ENCODE peak calls at places on chromosomes 7 and 10, in nine cellular contexts. H, L, K, R, Q, X, U, M and O are unnamed samples.

GRCh38 chr7:91325731-91326130 is 61.5 kb downstream of the FZD1 start:
- DNase-seq in H (no peak), L (no peak), K (no peak), R (no peak), Q (no peak), X (peak), U (no peak), M (no peak), O (no peak)

GRCh38 chr7:151113344-151114150 is 27.3 kb downstream of the AGAP3 start:
- DNase-seq in H (no peak), L (peak), K (no peak), R (peak), Q (no peak), X (peak), U (no peak), M (no peak), O (no peak)

GRCh38 chr10:124266468-124267230 is 152.1 kb downstream of the OAT start:
- DNase-seq in H (no peak), L (no peak), K (no peak), R (no peak), Q (peak), X (no peak), U (no peak), M (no peak), O (no peak)

GRCh38 chr7:17523813-17524741 is 225.6 kb downstream of the AHR start:
- DNase-seq in H (peak), L (no peak), K (no peak), R (no peak), Q (peak), X (peak), U (no peak), M (no peak), O (no peak)

GRCh38 chr10:22621726-22622125 is 92.7 kb downstream of the PIP4K2A start:
- DNase-seq in H (no peak), L (no peak), K (no peak), R (no peak), Q (no peak), X (no peak), U (no peak), M (no peak), O (peak)

GRCh38 chr7:140680886-140681285 is 8.1 kb downstream of the ADCK2 start:
- DNase-seq in H (peak), L (no peak), K (no peak), R (no peak), Q (no peak), X (no peak), U (no peak), M (no peak), O (no peak)

GRCh38 chr10:69123306-69123746 is 652 bp upstream of the VPS26A start:
- DNase-seq in H (no peak), L (peak), K (no peak), R (peak), Q (no peak), X (no peak), U (no peak), M (peak), O (peak)

GRCh38 chr10:126895214-126895781 is 9.9 kb upstream of the DOCK1 start:
- DNase-seq in H (no peak), L (no peak), K (no peak), R (no peak), Q (no peak), X (no peak), U (no peak), M (no peak), O (no peak)

GRCh38 chr7:100091411-100092181 is 2.8 kb downstream of the COPS6 start:
- DNase-seq in H (no peak), L (no peak), K (no peak), R (no peak), Q (no peak), X (no peak), U (no peak), M (no peak), O (no peak)

GRCh38 chr10:119274519-119275045 is 67.2 kb downstream of the GRK5 start:
- DNase-seq in H (no peak), L (no peak), K (no peak), R (no peak), Q (no peak), X (no peak), U (no peak), M (no peak), O (no peak)

GRCh38 chr7:164882-165660 is 27.3 kb upstream of the FAM20C start:
- DNase-seq in H (no peak), L (no peak), K (no peak), R (no peak), Q (peak), X (no peak), U (no peak), M (no peak), O (no peak)

GRCh38 chr10:114507449-114507848 is 103.1 kb upstream of the AFAP1L2 start:
- DNase-seq in H (no peak), L (no peak), K (peak), R (no peak), Q (peak), X (no peak), U (no peak), M (no peak), O (no peak)

GRCh38 chr10:88986549-88987242 is 3.9 kb upstream of the FAS start:
- DNase-seq in H (no peak), L (no peak), K (no peak), R (peak), Q (no peak), X (peak), U (no peak), M (no peak), O (no peak)

GRCh38 chr7:18893156-18893555 is 224.3 kb downstream of the TWIST1 start:
- DNase-seq in H (no peak), L (no peak), K (no peak), R (no peak), Q (no peak), X (no peak), U (no peak), M (no peak), O (no peak)

GRCh38 chr7:16921644-16922257 is 40.0 kb upstream of the AGR3 start:
- DNase-seq in H (no peak), L (no peak), K (no peak), R (no peak), Q (no peak), X (peak), U (no peak), M (no peak), O (no peak)

GRCh38 chr10:132464256-132465192 is 67.5 kb downstream of the PWWP2B start:
- DNase-seq in H (peak), L (no peak), K (peak), R (no peak), Q (peak), X (no peak), U (no peak), M (peak), O (no peak)

GRCh38 chr7:90212149-90212495 is 582 bp downstream of the STEAP2 start:
- DNase-seq in H (no peak), L (no peak), K (no peak), R (peak), Q (no peak), X (peak), U (no peak), M (no peak), O (no peak)

GRCh38 chr10:51244739-51245138 is 170.5 kb downstream of the PRKG1 start:
- DNase-seq in H (peak), L (peak), K (no peak), R (no peak), Q (no peak), X (peak), U (no peak), M (no peak), O (no peak)

GRCh38 chr7:130838738-130839137 is 104.7 kb upstream of the KLF14 start:
- DNase-seq in H (no peak), L (peak), K (no peak), R (peak), Q (no peak), X (peak), U (peak), M (no peak), O (no peak)

GRCh38 chr7:157423886-157424565 is 87.2 kb downstream of the DNAJB6 start:
- DNase-seq in H (no peak), L (no peak), K (no peak), R (no peak), Q (no peak), X (no peak), U (no peak), M (no peak), O (no peak)

GRCh38 chr10:120542591-120542990 is 85.6 kb downstream of the PLPP4 start:
- DNase-seq in H (no peak), L (no peak), K (no peak), R (no peak), Q (no peak), X (peak), U (no peak), M (no peak), O (no peak)

GRCh38 chr7:152341039-152341913 is 94.5 kb downstream of the KMT2C start:
- DNase-seq in H (peak), L (peak), K (no peak), R (peak), Q (no peak), X (peak), U (peak), M (no peak), O (peak)

GRCh38 chr7:146115665-146116451 is 743 bp upstream of the CNTNAP2 start:
- DNase-seq in H (peak), L (no peak), K (peak), R (no peak), Q (no peak), X (peak), U (no peak), M (peak), O (peak)

GRCh38 chr7:152869677-152870051 is 110.1 kb downstream of the ACTR3B start:
- DNase-seq in H (no peak), L (no peak), K (no peak), R (no peak), Q (no peak), X (no peak), U (no peak), M (no peak), O (no peak)

GRCh38 chr7:89926721-89927120 is 227.5 kb upstream of the STEAP1 start:
- DNase-seq in H (no peak), L (no peak), K (no peak), R (no peak), Q (no peak), X (no peak), U (no peak), M (no peak), O (no peak)

GRCh38 chr10:103678104-103678526 is 177.3 kb downstream of the SH3PXD2A start:
- DNase-seq in H (peak), L (peak), K (peak), R (no peak), Q (peak), X (peak), U (peak), M (peak), O (no peak)

GRCh38 chr10:103676851-103677417 is 178.4 kb downstream of the SH3PXD2A start:
- DNase-seq in H (no peak), L (peak), K (peak), R (no peak), Q (peak), X (peak), U (no peak), M (no peak), O (no peak)

GRCh38 chr10:103680869-103681236 is 174.5 kb downstream of the SH3PXD2A start:
- DNase-seq in H (no peak), L (no peak), K (no peak), R (no peak), Q (no peak), X (no peak), U (no peak), M (no peak), O (no peak)

GRCh38 chr10:103677486-103677885 is 177.9 kb downstream of the SH3PXD2A start:
- DNase-seq in H (no peak), L (no peak), K (no peak), R (no peak), Q (no peak), X (no peak), U (no peak), M (no peak), O (no peak)

DNA sequence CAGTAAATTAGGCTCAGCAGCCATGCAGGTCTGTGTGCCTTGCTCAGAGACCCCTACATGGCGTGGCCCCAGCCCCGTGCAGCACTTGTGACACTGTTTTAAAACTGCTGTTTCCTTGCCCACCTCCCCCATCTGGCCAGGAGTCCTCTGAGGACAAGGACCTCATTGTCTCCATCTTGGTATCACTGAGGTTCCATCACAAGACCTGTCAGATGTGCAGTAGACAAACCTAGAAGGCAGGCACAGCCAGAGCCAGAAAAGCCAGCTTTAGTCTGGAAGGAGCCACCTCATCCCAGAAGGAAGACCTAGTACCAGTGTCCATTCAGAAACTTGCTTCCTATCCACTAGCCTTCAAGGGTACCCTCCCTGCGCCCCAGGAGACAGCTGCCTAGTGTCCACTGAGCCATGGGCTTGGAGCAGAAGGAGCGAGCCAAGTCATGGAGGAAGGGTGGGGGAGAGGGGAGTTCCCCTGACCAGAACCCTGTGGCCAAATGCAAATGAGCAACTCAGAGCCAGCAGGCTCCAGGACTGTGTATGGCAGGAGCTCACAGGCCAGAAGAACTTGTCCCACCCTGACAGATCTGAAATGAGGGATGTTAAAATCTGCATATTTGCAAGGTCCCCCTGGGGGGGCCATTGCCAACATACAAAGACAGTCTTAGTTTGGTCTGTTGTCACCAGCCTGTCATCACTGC is 176.1 kb downstream of the SH3PXD2A start:
- DNase-seq in H (no peak), L (no peak), K (no peak), R (no peak), Q (no peak), X (no peak), U (no peak), M (no peak), O (no peak)
- TF ChIP-seq CTCF in H (no peak), L (no peak), K (no peak), R (no peak), Q (no peak), X (no peak), U (no peak), M (no peak), O (no peak)

GRCh38 chr10:75505293-75505692 is 73.9 kb downstream of the LRMDA start:
- DNase-seq in H (no peak), L (no peak), K (no peak), R (no peak), Q (no peak), X (no peak), U (no peak), M (no peak), O (no peak)

GRCh38 chr10:75505840-75506506 is 74.5 kb downstream of the LRMDA start:
- DNase-seq in H (no peak), L (no peak), K (no peak), R (no peak), Q (no peak), X (no peak), U (peak), M (no peak), O (no peak)

GRCh38 chr10:75499556-75499955 is 68.1 kb downstream of the LRMDA start:
- DNase-seq in H (no peak), L (no peak), K (no peak), R (no peak), Q (no peak), X (no peak), U (no peak), M (no peak), O (no peak)

GRCh38 chr10:75502389-75502788 is 71.0 kb downstream of the LRMDA start:
- DNase-seq in H (no peak), L (no peak), K (no peak), R (no peak), Q (no peak), X (no peak), U (no peak), M (no peak), O (no peak)

GRCh38 chr10:75502838-75503237 is 71.4 kb downstream of the LRMDA start:
- DNase-seq in H (no peak), L (no peak), K (no peak), R (no peak), Q (no peak), X (no peak), U (no peak), M (no peak), O (no peak)
- TF ChIP-seq CTCF in H (no peak), L (no peak), K (no peak), R (no peak), Q (no peak), X (no peak), U (no peak), M (no peak), O (no peak)

DNA sequence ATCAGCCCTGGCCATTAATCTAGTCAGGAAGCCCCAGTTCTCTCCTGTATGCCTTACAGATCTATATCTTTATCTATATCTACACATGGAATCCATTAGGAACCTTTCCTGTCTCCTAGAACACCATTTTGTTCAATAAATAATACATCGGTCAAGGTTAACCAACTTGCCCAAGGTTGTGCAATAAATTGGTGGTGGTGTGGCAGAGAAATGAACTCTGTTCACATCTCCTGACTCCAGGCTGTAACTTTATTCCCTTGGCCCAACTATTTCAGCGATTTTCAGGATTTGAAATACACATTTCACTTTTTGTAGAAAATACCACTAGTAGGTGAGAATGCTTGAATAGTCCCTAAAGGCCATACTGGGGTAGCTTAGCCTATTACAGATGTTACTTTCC is 712.5 kb upstream of the FZD8 start:
- DNase-seq in H (no peak), L (no peak), K (no peak), R (no peak), Q (no peak), X (no peak), U (no peak), M (no peak), O (no peak)
- TF ChIP-seq CTCF in H (no peak), L (no peak), K (no peak), R (no peak), Q (no peak), X (no peak), U (no peak), M (no peak), O (no peak)

GRCh38 chr10:95907454-95908253 is at the start of gene CC2D2B:
- DNase-seq in H (peak), L (peak), K (peak), R (peak), Q (peak), X (peak), U (peak), M (peak), O (peak)

GRCh38 chr10:95908450-95908849 is 675 bp downstream of the CC2D2B start:
- DNase-seq in H (no peak), L (no peak), K (no peak), R (no peak), Q (no peak), X (no peak), U (no peak), M (no peak), O (no peak)

GRCh38 chr10:95909591-95909990 is 1.8 kb downstream of the CC2D2B start:
- DNase-seq in H (no peak), L (no peak), K (no peak), R (no peak), Q (no peak), X (no peak), U (no peak), M (no peak), O (no peak)

GRCh38 chr10:95906675-95907453 is 911 bp upstream of the CC2D2B start:
- DNase-seq in H (peak), L (peak), K (peak), R (peak), Q (peak), X (peak), U (peak), M (peak), O (peak)
- TF ChIP-seq CTCF in H (no peak), L (peak), K (no peak), R (no peak), Q (no peak), X (peak), U (peak), M (no peak), O (no peak)

GRCh38 chr10:72096115-72097000 is 8.0 kb upstream of the SPOCK2 start:
- DNase-seq in H (no peak), L (no peak), K (no peak), R (no peak), Q (no peak), X (peak), U (no peak), M (no peak), O (no peak)
- TF ChIP-seq CTCF in H (no peak), L (no peak), K (no peak), R (no peak), Q (no peak), X (peak), U (no peak), M (no peak), O (no peak)

GRCh38 chr7:98826811-98827231 is 43.0 kb downstream of the TMEM130 start:
- DNase-seq in H (peak), L (no peak), K (peak), R (no peak), Q (no peak), X (no peak), U (no peak), M (peak), O (no peak)
- TF ChIP-seq CTCF in H (no peak), L (peak), K (no peak), R (no peak), Q (no peak), X (no peak), U (no peak), M (no peak), O (no peak)

DNA sequence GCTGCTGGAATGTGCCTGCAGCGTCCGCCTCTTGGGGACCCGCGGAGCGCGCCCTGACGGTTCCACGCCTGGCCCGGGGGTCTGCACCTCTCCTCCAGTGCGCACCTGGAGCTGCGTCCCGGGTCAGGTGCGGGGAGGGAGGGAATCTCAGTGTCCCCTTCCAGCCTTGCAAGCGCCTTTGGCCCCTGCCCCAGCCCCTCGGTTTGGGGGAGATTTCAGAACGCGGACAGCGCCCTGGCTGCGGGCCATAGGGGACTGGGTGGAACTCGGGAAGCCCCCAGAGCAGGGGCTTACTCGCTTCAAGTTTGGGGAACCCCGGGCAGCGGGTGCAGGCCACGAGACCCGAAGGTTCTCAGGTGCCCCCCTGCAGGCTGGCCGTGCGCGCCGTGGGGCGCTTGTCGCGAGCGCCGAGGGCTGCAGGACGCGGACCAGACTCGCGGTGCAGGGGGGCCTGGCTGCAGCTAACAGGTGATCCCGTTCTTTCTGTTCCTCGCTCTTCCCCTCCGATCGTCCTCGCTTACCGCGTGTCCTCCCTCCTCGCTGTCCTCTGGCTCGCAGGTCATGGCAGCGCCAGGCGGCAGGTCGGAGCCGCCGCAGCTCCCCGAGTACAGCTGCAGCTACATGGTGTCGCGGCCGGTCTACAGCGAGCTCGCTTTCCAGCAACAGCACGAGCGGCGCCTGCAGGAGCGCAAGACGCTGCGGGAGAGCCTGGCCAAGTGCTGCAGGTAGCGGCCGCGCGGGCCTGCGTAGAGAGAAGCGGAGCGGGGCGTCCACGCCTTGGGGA is 645 bp downstream of the SLC26A4 start:
- DNase-seq in H (peak), L (no peak), K (peak), R (no peak), Q (peak), X (peak), U (no peak), M (peak), O (peak)
- TF ChIP-seq CTCF in H (no peak), L (peak), K (no peak), R (no peak), Q (no peak), X (peak), U (peak), M (no peak), O (no peak)